ENCODE peak calls at places on chromosomes 5 and 9, in nine cellular contexts. W is brain microvascular endothelial cell, D is adipocyte, U is OCI-LY7, J is mesenchymal stem cell, L is HCT116, B is uterus, Z is cardiac muscle cell, N is colonic mucosa. O is an unnamed sample.

GRCh38 chr5:94113087-94113486 is 371.7 kb upstream of the POU5F2 start:
- DNase-seq in N (no peak), U (no peak), B (no peak), L (no peak), Z (no peak), W (no peak), J (no peak), D (no peak), O (no peak)

GRCh38 chr9:113375057-113376023 is 1.4 kb downstream of the HDHD3 start:
- DNase-seq in U (no peak), D (no peak), W (peak; percentile 12), N (peak; percentile 76), L (no peak), Z (no peak), J (peak; percentile 22), B (no peak), O (no peak)

GRCh38 chr5:109709225-109709624 is 19.5 kb downstream of the MAN2A1 start:
- DNase-seq in U (no peak), N (no peak), J (no peak), L (no peak), B (no peak), Z (no peak), D (no peak), W (no peak), O (no peak)

GRCh38 chr9:1440276-1440675 is 390.1 kb downstream of the DMRT2 start:
- DNase-seq in U (no peak), D (no peak), L (no peak), J (no peak), B (no peak), W (no peak), Z (no peak), N (no peak), O (no peak)

GRCh38 chr9:123816817-123817472 is 113.0 kb downstream of the DENND1A start:
- DNase-seq in J (no peak), Z (peak; percentile 16), U (no peak), L (no peak), N (no peak), B (no peak), W (no peak), D (no peak), O (no peak)

GRCh38 chr9:114417511-114417910 is 29.7 kb upstream of the AKNA start:
- DNase-seq in L (no peak), D (peak; percentile 59), J (no peak), B (no peak), N (no peak), Z (no peak), U (no peak), W (peak; percentile 23), O (no peak)

GRCh38 chr5:30413540-30413939 is 779.9 kb upstream of the CDH6 start:
- DNase-seq in D (peak; percentile 3), B (no peak), Z (no peak), U (no peak), N (no peak), J (no peak), L (no peak), W (no peak), O (no peak)

GRCh38 chr5:4661326-4661725 is 478.8 kb upstream of the ADAMTS16 start:
- DNase-seq in U (no peak), N (no peak), L (no peak), J (no peak), D (no peak), B (no peak), W (no peak), Z (no peak), O (no peak)

GRCh38 chr5:169934990-169935389 is 45.3 kb downstream of the INSYN2B start:
- DNase-seq in U (no peak), Z (no peak), N (no peak), W (no peak), J (peak; percentile 49), B (no peak), L (no peak), D (peak; percentile 28), O (no peak)

GRCh38 chr9:126432659-126433058 is 106.0 kb downstream of the MVB12B start:
- DNase-seq in N (no peak), L (no peak), J (no peak), Z (no peak), W (no peak), B (no peak), D (no peak), U (no peak), O (no peak)

GRCh38 chr5:145793574-145793973 is 41.6 kb downstream of the PRELID2 start:
- DNase-seq in N (no peak), Z (no peak), B (no peak), J (no peak), U (no peak), L (no peak), W (no peak), D (no peak), O (no peak)

GRCh38 chr5:126066795-126067321 is 356.4 kb upstream of the GRAMD2B start:
- DNase-seq in L (no peak), D (no peak), N (no peak), Z (no peak), U (no peak), W (no peak), B (no peak), J (peak; percentile 11), O (no peak)

GRCh38 chr5:15539951-15540350 is 40.0 kb downstream of the FBXL7 start:
- DNase-seq in Z (no peak), N (no peak), B (no peak), D (no peak), W (no peak), L (no peak), J (no peak), U (no peak), O (no peak)

GRCh38 chr9:109417585-109418544 is 80.2 kb downstream of the PTPN3 start:
- DNase-seq in J (no peak), B (no peak), U (peak; percentile 21), W (no peak), N (no peak), L (no peak), Z (no peak), D (no peak), O (no peak)

GRCh38 chr9:26753971-26754370 is 138.6 kb downstream of the CAAP1 start:
- DNase-seq in L (no peak), Z (no peak), W (no peak), J (no peak), B (no peak), U (no peak), N (no peak), D (no peak), O (no peak)

GRCh38 chr5:176965633-176966032 is 40.9 kb downstream of the UIMC1 start:
- DNase-seq in D (no peak), N (no peak), Z (peak; percentile 8), L (no peak), J (peak; percentile 37), W (no peak), B (no peak), U (no peak), O (no peak)
- H3K36me3 ChIP-seq in D (peaks cover 38% of the 10 kb centered on the region), N (peaks cover 5% of the 10 kb centered on the region), Z (peaks cover 22% of the 10 kb centered on the region), L (peaks cover 17% of the 10 kb centered on the region), J (peaks cover 14% of the 10 kb centered on the region), W (peaks cover 28% of the 10 kb centered on the region), B (no peaks in the 10 kb centered on the region), U (peaks cover 71% of the 10 kb centered on the region), O (peaks cover 1% of the 10 kb centered on the region)

GRCh38 chr5:175685701-175686350 is 28.0 kb downstream of the HRH2 start:
- DNase-seq in J (no peak), L (no peak), W (no peak), B (no peak), N (no peak), D (no peak), Z (no peak), U (no peak), O (no peak)
- H3K36me3 ChIP-seq in J (no peaks in the 10 kb centered on the region), L (no peaks in the 10 kb centered on the region), W (no peaks in the 10 kb centered on the region), B (no peaks in the 10 kb centered on the region), N (no peaks in the 10 kb centered on the region), D (no peaks in the 10 kb centered on the region), Z (peaks cover 9% of the 10 kb centered on the region), U (no peaks in the 10 kb centered on the region), O (no peaks in the 10 kb centered on the region)

DNA sequence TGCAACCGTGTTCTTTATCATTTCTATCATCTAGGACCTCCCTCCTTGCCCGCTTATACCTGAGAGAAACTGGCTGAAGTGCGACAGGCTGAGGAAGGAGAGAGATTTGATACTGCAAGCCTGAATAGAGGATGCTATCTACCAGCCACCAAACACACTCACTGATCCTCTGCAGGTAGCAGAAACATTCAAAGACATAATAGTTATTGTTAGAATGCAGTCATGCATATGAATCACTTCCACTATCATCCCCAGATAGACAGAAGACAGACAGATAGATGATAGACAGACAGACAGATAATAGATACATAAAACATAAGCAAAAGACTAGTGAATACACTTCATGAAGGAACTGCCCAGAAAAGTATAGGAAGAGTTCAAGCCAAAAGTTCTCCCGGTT is 32.9 kb downstream of the FAM81B start:
- DNase-seq in Z (no peak), N (no peak), B (no peak), J (no peak), L (no peak), D (no peak), W (no peak), U (no peak), O (no peak)
- H3K36me3 ChIP-seq in Z (no peaks in the 10 kb centered on the region), N (no peaks in the 10 kb centered on the region), B (no peaks in the 10 kb centered on the region), J (no peaks in the 10 kb centered on the region), L (no peaks in the 10 kb centered on the region), D (no peaks in the 10 kb centered on the region), W (no peaks in the 10 kb centered on the region), U (no peaks in the 10 kb centered on the region), O (no peaks in the 10 kb centered on the region)

GRCh38 chr5:161757223-161757622 is 71.7 kb downstream of the GABRA6 start:
- DNase-seq in N (no peak), U (no peak), D (no peak), L (no peak), Z (no peak), J (no peak), B (no peak), W (no peak), O (no peak)
- H3K36me3 ChIP-seq in N (no peaks in the 10 kb centered on the region), U (no peaks in the 10 kb centered on the region), D (no peaks in the 10 kb centered on the region), L (no peaks in the 10 kb centered on the region), Z (no peaks in the 10 kb centered on the region), J (no peaks in the 10 kb centered on the region), B (no peaks in the 10 kb centered on the region), W (no peaks in the 10 kb centered on the region), O (no peaks in the 10 kb centered on the region)